ENCODE peak calls at places on chromosomes 12 and 14, in seven cellular contexts. K is heart left ventricle, I is GM23338, G is tibial artery, M is endodermal cell, C is A549, R is psoas muscle. W is an unnamed sample.
A peak's percentile ranks its signal among the peaks of the same experiment; 100 is the strongest.

GRCh38 chr12:88553941-88554658 is 26.2 kb downstream of the KITLG start:
- DNase-seq in K (no peak), I (no peak), G (no peak), M (no peak), C (peak; percentile 74), R (no peak), W (no peak)

GRCh38 chr12:49059385-49060232 is 985 bp downstream of the KMT2D start:
- DNase-seq in K (no peak), I (peak; percentile 70), G (no peak), M (peak; percentile 67), C (peak; percentile 34), R (peak; percentile 74), W (no peak)

GRCh38 chr12:79549531-79550271 is 141.1 kb downstream of the PAWR start:
- DNase-seq in K (no peak), I (no peak), G (no peak), M (no peak), C (peak; percentile 36), R (no peak), W (no peak)

GRCh38 chr14:36467332-36467731 is 52.7 kb downstream of the NKX2-1 start:
- DNase-seq in K (no peak), I (no peak), G (no peak), M (no peak), C (no peak), R (no peak), W (no peak)

GRCh38 chr14:52610187-52610586 is 57.6 kb downstream of the GPR137C start:
- DNase-seq in K (no peak), I (no peak), G (no peak), M (no peak), C (no peak), R (no peak), W (no peak)

GRCh38 chr12:131799828-131800593 is 28.2 kb upstream of the MMP17 start:
- DNase-seq in K (no peak), I (no peak), G (no peak), M (no peak), C (no peak), R (no peak), W (no peak)

GRCh38 chr12:115983226-115983798 is 294.2 kb downstream of the MED13L start:
- DNase-seq in K (no peak), I (peak; percentile 79), G (no peak), M (peak; percentile 93), C (peak; percentile 58), R (no peak), W (peak; percentile 31)

GRCh38 chr14:24436355-24437019 is 6.1 kb downstream of the SDR39U1 start:
- DNase-seq in K (no peak), I (peak; percentile 77), G (no peak), M (peak; percentile 74), C (peak; percentile 70), R (no peak), W (no peak)

GRCh38 chr12:25436206-25436912 is 116.7 kb downstream of the LMNTD1 start:
- DNase-seq in K (no peak), I (peak; percentile 86), G (no peak), M (peak; percentile 75), C (peak; percentile 83), R (peak; percentile 45), W (no peak)

GRCh38 chr12:12267801-12268200 is 957 bp upstream of the LRP6 start:
- DNase-seq in K (no peak), I (peak; percentile 56), G (no peak), M (peak; percentile 82), C (no peak), R (no peak), W (no peak)

GRCh38 chr12:112025808-112026375 is 12.7 kb downstream of the ERP29 start:
- DNase-seq in K (no peak), I (peak; percentile 30), G (no peak), M (no peak), C (no peak), R (no peak), W (no peak)

GRCh38 chr12:120115692-120116442 is 686 bp downstream of the RAB35 start:
- DNase-seq in K (no peak), I (peak; percentile 69), G (no peak), M (peak; percentile 85), C (peak; percentile 73), R (peak; percentile 75), W (peak; percentile 56)

GRCh38 chr14:92568621-92569479 is 55.3 kb downstream of the RIN3 start:
- DNase-seq in K (peak; percentile 78), I (no peak), G (no peak), M (no peak), C (no peak), R (peak; percentile 51), W (no peak)

GRCh38 chr12:92640686-92641085 is 62.1 kb upstream of the PLEKHG7 start:
- DNase-seq in K (no peak), I (no peak), G (no peak), M (no peak), C (no peak), R (no peak), W (no peak)

GRCh38 chr14:78228702-78229327 is 58.6 kb downstream of the NRXN3 start:
- DNase-seq in K (no peak), I (no peak), G (no peak), M (no peak), C (no peak), R (no peak), W (no peak)

GRCh38 chr12:5191803-5192538 is 148.3 kb downstream of the KCNA5 start:
- DNase-seq in K (no peak), I (no peak), G (no peak), M (no peak), C (no peak), R (no peak), W (no peak)

GRCh38 chr14:31159682-31160296 is 47.8 kb downstream of the HECTD1 start:
- DNase-seq in K (no peak), I (no peak), G (peak; percentile 79), M (no peak), C (peak; percentile 35), R (no peak), W (no peak)

GRCh38 chr14:69571449-69571878 is 3.2 kb downstream of the CCDC177 start:
- DNase-seq in K (no peak), I (no peak), G (no peak), M (no peak), C (peak; percentile 49), R (no peak), W (no peak)

DNA sequence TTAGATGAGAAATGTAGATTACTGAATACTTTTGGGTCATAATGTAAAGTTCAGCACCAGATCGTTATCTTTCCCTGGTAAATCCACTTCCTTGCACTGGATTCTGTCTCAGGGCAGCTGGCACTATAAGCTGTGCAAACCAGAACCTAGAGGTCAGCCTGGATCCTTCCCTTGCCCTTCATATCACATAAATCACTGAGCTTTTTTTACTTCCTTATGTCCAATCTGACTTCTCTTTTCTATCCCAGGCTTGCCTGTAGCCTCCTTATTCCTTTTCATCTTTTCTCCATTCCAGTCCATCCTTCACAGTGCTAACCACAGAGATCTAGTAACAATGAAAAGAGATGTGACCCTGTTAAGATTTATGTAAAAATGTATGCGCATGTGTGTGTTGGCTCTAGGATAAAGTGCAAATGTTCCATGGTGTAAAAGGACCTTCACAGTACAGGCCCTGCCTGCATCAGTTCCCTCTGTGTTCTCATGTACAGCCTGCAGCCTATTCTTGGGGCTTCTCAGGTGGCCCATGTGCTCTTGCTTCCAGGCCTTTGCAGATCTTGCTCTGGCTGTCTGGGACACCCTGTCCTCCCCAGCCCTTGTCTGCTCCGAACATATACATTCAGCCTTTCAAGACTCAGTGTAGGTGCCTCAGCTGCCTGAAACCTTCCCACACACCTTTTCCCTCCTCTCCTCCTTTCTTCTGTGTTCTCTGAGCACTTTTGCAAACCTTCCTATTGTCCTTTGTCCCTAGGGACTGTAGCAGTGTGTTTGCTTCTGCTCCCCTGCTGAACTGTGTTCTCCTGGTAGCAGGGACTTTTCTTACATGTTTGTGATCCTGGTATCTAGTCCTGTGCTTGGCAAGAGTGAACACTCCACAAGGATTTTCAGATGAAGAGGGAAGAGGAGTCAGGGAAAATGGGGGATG is 30.0 kb downstream of the PELI2 start:
- DNase-seq in K (no peak), I (peak; percentile 22), G (no peak), M (no peak), C (no peak), R (no peak), W (no peak)
- H3K4me1 ChIP-seq in K (no peaks in the 10 kb centered on the region), I (peaks cover 25% of the 10 kb centered on the region), G (peaks cover 25% of the 10 kb centered on the region), M (no peaks in the 10 kb centered on the region), C (no peaks in the 10 kb centered on the region), R (no peaks in the 10 kb centered on the region), W (peaks cover 6% of the 10 kb centered on the region)

GRCh38 chr12:3455312-3455711 is 35.7 kb upstream of the PRMT8 start:
- DNase-seq in K (no peak), I (no peak), G (no peak), M (no peak), C (no peak), R (no peak), W (no peak)
- TF ChIP-seq CTCF in K (no peak), I (no peak), G (no peak), M (no peak), C (no peak), R (no peak), W (no peak)

DNA sequence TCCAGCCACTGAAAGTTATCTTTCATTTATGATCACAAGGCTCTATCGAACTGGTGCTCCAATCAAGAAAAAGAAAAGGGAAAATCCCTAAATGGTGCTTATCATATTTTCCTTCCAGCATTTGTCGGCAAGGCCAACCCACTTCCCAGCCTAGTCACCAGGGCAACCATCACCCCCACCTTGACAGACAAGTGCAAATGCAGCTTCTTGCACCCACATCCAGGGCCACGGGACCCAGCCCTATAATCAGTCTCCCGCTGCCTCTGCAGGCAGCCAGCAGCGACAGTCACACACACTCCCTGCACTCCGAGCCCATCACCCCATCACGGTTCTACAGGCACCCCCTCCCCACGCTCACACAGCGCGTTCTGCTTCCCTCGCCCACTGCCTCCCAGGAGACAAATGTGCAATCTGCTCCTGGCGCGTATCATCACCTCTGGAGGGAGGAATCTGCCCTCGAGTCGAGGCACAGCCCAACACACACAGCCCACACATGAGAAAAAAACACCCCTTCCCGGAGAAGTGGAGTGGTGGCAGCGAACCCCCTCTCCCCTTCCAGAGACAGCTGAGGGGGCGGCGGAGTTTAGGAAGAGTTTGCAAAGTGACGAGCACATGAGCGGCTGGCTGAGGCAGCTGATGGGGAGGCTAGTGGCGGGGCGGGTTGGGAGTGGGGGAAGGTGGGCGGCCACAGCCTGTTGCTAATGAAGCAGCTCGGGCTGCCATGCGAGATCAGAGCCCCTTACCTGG is 9.3 kb upstream of the PPP4R4 start:
- DNase-seq in K (no peak), I (peak; percentile 51), G (peak; percentile 54), M (peak; percentile 68), C (no peak), R (no peak), W (no peak)
- H3K4me1 ChIP-seq in K (peaks cover 11% of the 10 kb centered on the region), I (peaks cover 17% of the 10 kb centered on the region), G (no peaks in the 10 kb centered on the region), M (no peaks in the 10 kb centered on the region), C (no peaks in the 10 kb centered on the region), R (no peaks in the 10 kb centered on the region), W (no peaks in the 10 kb centered on the region)

GRCh38 chr12:108518716-108519496 is 3.8 kb downstream of the FICD start:
- DNase-seq in K (no peak), I (no peak), G (no peak), M (peak; percentile 53), C (no peak), R (no peak), W (no peak)

GRCh38 chr12:108517288-108518100 is 2.4 kb downstream of the FICD start:
- DNase-seq in K (no peak), I (no peak), G (no peak), M (peak; percentile 57), C (no peak), R (no peak), W (no peak)

GRCh38 chr12:108518101-108518715 is 3.1 kb downstream of the FICD start:
- DNase-seq in K (no peak), I (no peak), G (no peak), M (peak; percentile 42), C (no peak), R (no peak), W (no peak)

GRCh38 chr12:108516511-108517275 is 1.6 kb downstream of the FICD start:
- DNase-seq in K (no peak), I (peak; percentile 35), G (no peak), M (peak; percentile 76), C (peak; percentile 39), R (no peak), W (no peak)

GRCh38 chr12:108519558-108519957 is 4.5 kb downstream of the FICD start:
- DNase-seq in K (no peak), I (peak; percentile 47), G (no peak), M (peak; percentile 86), C (peak; percentile 33), R (no peak), W (no peak)
- TF ChIP-seq CTCF in K (no peak), I (peak; percentile 37), G (no peak), M (peak; percentile 65), C (peak; percentile 17), R (no peak), W (no peak)